ENCODE peak calls at places on chromosomes 7 and 10, in six cellular contexts. F, H, N, S, T and W are unnamed samples.

GRCh38 chr7:76071316-76072242 is 23.7 kb downstream of the MDH2 start:
- DNase-seq in F (peak; percentile 27), H (no peak), N (no peak), S (no peak), T (peak; percentile 59), W (peak; percentile 60)

GRCh38 chr10:16904619-16905018 is 87.4 kb upstream of the RSU1 start:
- DNase-seq in F (peak; percentile 96), H (peak; percentile 24), N (no peak), S (no peak), T (no peak), W (peak; percentile 81)

GRCh38 chr10:43845121-43845520 is 196.4 kb upstream of the ZNF32 start:
- DNase-seq in F (peak; percentile 40), H (no peak), N (no peak), S (no peak), T (no peak), W (no peak)

GRCh38 chr7:100580466-100581283 is 5.3 kb downstream of the LRCH4 start:
- DNase-seq in F (no peak), H (no peak), N (no peak), S (no peak), T (no peak), W (no peak)

GRCh38 chr10:23693398-23693797 is 254.5 kb downstream of the OTUD1 start:
- DNase-seq in F (no peak), H (no peak), N (no peak), S (no peak), T (no peak), W (peak; percentile 2)

GRCh38 chr10:131814567-131815290 is 86.1 kb upstream of the PPP2R2D start:
- DNase-seq in F (no peak), H (no peak), N (peak; percentile 75), S (no peak), T (no peak), W (no peak)

GRCh38 chr7:37282093-37282444 is 166.6 kb downstream of the ELMO1 start:
- DNase-seq in F (no peak), H (no peak), N (no peak), S (no peak), T (no peak), W (no peak)

GRCh38 chr10:119384127-119384526 is 158.4 kb downstream of the RGS10 start:
- DNase-seq in F (no peak), H (no peak), N (no peak), S (no peak), T (no peak), W (no peak)

GRCh38 chr7:33692956-33693355 is 212.4 kb upstream of the BMPER start:
- DNase-seq in F (peak; percentile 80), H (peak; percentile 49), N (no peak), S (no peak), T (no peak), W (peak; percentile 75)

GRCh38 chr7:471866-472639 is 47.6 kb downstream of the PDGFA start:
- DNase-seq in F (peak; percentile 86), H (peak; percentile 92), N (peak; percentile 94), S (no peak), T (peak; percentile 72), W (peak; percentile 95)

GRCh38 chr10:85864866-85865526 is 501.6 kb downstream of the GRID1 start:
- DNase-seq in F (no peak), H (peak; percentile 47), N (no peak), S (no peak), T (no peak), W (no peak)

GRCh38 chr7:24665564-24666294 is 91.5 kb downstream of the GSDME start:
- DNase-seq in F (peak; percentile 64), H (peak; percentile 63), N (no peak), S (peak; percentile 30), T (peak; percentile 16), W (peak; percentile 74)

GRCh38 chr10:131938681-131939080 is 37.9 kb downstream of the PPP2R2D start:
- DNase-seq in F (no peak), H (no peak), N (peak; percentile 48), S (no peak), T (no peak), W (no peak)

GRCh38 chr7:22786290-22786932 is 36.2 kb downstream of the TOMM7 start:
- DNase-seq in F (no peak), H (no peak), N (no peak), S (no peak), T (no peak), W (no peak)

GRCh38 chr10:33116293-33116697 is 158.3 kb upstream of the ITGB1 start:
- DNase-seq in F (peak; percentile 70), H (peak; percentile 53), N (peak; percentile 43), S (no peak), T (no peak), W (peak; percentile 81)